ENCODE peak calls at places on chromosome 6, in six cellular contexts. N, B, E, F, K and A are unnamed samples.

GRCh38 chr6:5151955-5152401 is 66.8 kb downstream of the PPP1R3G start:
- DNase-seq in N (no peak), B (peak), E (no peak), F (no peak), K (peak), A (peak)

GRCh38 chr6:157514659-157515496 is 133.9 kb downstream of the ZDHHC14 start:
- DNase-seq in N (no peak), B (peak), E (no peak), F (no peak), K (peak), A (no peak)

GRCh38 chr6:125097186-125097585 is 56.4 kb upstream of the TPD52L1 start:
- DNase-seq in N (no peak), B (no peak), E (no peak), F (no peak), K (no peak), A (no peak)

GRCh38 chr6:30097902-30098606 is 14.8 kb downstream of the TRIM31 start:
- DNase-seq in N (no peak), B (no peak), E (peak), F (no peak), K (no peak), A (no peak)

GRCh38 chr6:42890311-42891198 is 11.1 kb downstream of the RPL7L1 start:
- DNase-seq in N (peak), B (peak), E (peak), F (peak), K (peak), A (peak)

GRCh38 chr6:139109558-139109957 is 25.3 kb upstream of the HECA start:
- DNase-seq in N (no peak), B (no peak), E (no peak), F (no peak), K (peak), A (no peak)

GRCh38 chr6:154457881-154458284 is 52.6 kb downstream of the CNKSR3 start:
- DNase-seq in N (no peak), B (no peak), E (no peak), F (no peak), K (no peak), A (no peak)

GRCh38 chr6:46290435-46290834 is 119.7 kb upstream of the ENPP5 start:
- DNase-seq in N (no peak), B (no peak), E (no peak), F (no peak), K (no peak), A (no peak)

GRCh38 chr6:63803371-63803770 is 167.8 kb downstream of the PHF3 start:
- DNase-seq in N (no peak), B (no peak), E (no peak), F (no peak), K (no peak), A (no peak)

GRCh38 chr6:115740907-115741306 is 319.8 kb downstream of the FRK start:
- DNase-seq in N (no peak), B (no peak), E (no peak), F (no peak), K (no peak), A (no peak)

GRCh38 chr6:81834141-81834621 is 81.7 kb upstream of the TENT5A start:
- DNase-seq in N (no peak), B (peak), E (no peak), F (no peak), K (peak), A (no peak)

GRCh38 chr6:42190784-42191183 is 4.0 kb downstream of the GUCA1B start:
- DNase-seq in N (no peak), B (no peak), E (no peak), F (no peak), K (peak), A (no peak)

GRCh38 chr6:156544046-156544445 is 233.1 kb upstream of the ARID1B start:
- DNase-seq in N (no peak), B (no peak), E (no peak), F (no peak), K (no peak), A (no peak)

GRCh38 chr6:1527098-1527497 is 82.6 kb upstream of the FOXC1 start:
- DNase-seq in N (no peak), B (no peak), E (peak), F (peak), K (peak), A (peak)

GRCh38 chr6:90095788-90096187 is 200.9 kb downstream of the BACH2 start:
- DNase-seq in N (no peak), B (no peak), E (peak), F (no peak), K (peak), A (no peak)

GRCh38 chr6:82957171-82957894 is 108.3 kb downstream of the UBE3D start:
- DNase-seq in N (no peak), B (no peak), E (peak), F (no peak), K (peak), A (no peak)

GRCh38 chr6:90098025-90098474 is 198.6 kb downstream of the BACH2 start:
- DNase-seq in N (no peak), B (peak), E (peak), F (no peak), K (peak), A (peak)

GRCh38 chr6:30864325-30864724 is 20.0 kb upstream of the DDR1 start:
- DNase-seq in N (no peak), B (no peak), E (no peak), F (no peak), K (no peak), A (no peak)

GRCh38 chr6:75349262-75349984 is 64.8 kb upstream of the TMEM30A start:
- DNase-seq in N (peak), B (no peak), E (no peak), F (no peak), K (peak), A (no peak)

GRCh38 chr6:35449287-35449881 is 2.8 kb upstream of the FANCE start:
- DNase-seq in N (no peak), B (no peak), E (peak), F (no peak), K (peak), A (no peak)

GRCh38 chr6:88304515-88304914 is 138.4 kb upstream of the CNR1 start:
- DNase-seq in N (no peak), B (no peak), E (no peak), F (no peak), K (no peak), A (no peak)

GRCh38 chr6:33443619-33444504 is 10.5 kb upstream of the ZBTB9 start:
- DNase-seq in N (no peak), B (no peak), E (no peak), F (no peak), K (no peak), A (no peak)

GRCh38 chr6:100283288-100283687 is 181.4 kb downstream of the SIM1 start:
- DNase-seq in N (no peak), B (peak), E (no peak), F (no peak), K (peak), A (peak)

GRCh38 chr6:19892250-19892649 is 55.1 kb downstream of the ID4 start:
- DNase-seq in N (peak), B (no peak), E (no peak), F (no peak), K (no peak), A (no peak)

GRCh38 chr6:147000545-147001488 is 203.4 kb upstream of the STXBP5 start:
- DNase-seq in N (no peak), B (no peak), E (no peak), F (no peak), K (peak), A (peak)

GRCh38 chr6:37943436-37944058 is 124.0 kb downstream of the ZFAND3 start:
- DNase-seq in N (no peak), B (no peak), E (no peak), F (no peak), K (no peak), A (no peak)

GRCh38 chr6:130577178-130577919 is 211.5 kb downstream of the TMEM200A start:
- DNase-seq in N (no peak), B (no peak), E (peak), F (no peak), K (no peak), A (no peak)

GRCh38 chr6:4637691-4638433 is 138.3 kb upstream of the CDYL start:
- DNase-seq in N (no peak), B (peak), E (no peak), F (no peak), K (peak), A (peak)

GRCh38 chr6:134207431-134207830 is 110.5 kb downstream of the SGK1 start:
- DNase-seq in N (no peak), B (no peak), E (no peak), F (no peak), K (no peak), A (no peak)

GRCh38 chr6:4936681-4937041 is 67.2 kb downstream of the RPP40 start:
- DNase-seq in N (no peak), B (no peak), E (peak), F (no peak), K (peak), A (no peak)

GRCh38 chr6:25427549-25427948 is 148.4 kb downstream of the CARMIL1 start:
- DNase-seq in N (no peak), B (no peak), E (no peak), F (no peak), K (no peak), A (no peak)

GRCh38 chr6:43924222-43924702 is 154.3 kb downstream of the VEGFA start:
- DNase-seq in N (peak), B (no peak), E (peak), F (no peak), K (peak), A (no peak)
- H3K4me3 ChIP-seq in N (no peak), B (no peak), E (no peak), F (no peak), K (no peak), A (no peak)

DNA sequence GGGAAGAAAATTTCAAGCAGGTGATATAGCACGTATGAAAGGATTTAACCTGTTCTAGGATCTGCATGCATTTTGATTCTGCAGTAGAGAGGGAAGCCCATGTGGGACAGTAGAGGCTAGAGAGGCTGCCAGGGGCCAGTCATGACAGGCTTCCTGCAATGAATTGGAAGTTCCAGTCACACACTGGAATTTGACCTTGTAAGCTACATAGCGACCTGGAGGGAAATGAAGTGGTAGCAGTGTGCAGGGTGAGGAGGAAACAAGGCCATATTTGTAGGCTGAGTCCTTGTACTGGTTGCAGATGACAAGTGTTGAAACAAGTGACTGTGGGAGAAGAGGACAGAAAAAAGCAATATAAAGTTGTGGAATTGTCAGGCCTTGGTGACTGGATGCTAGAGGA is 58.6 kb upstream of the OLIG3 start:
- DNase-seq in N (no peak), B (no peak), E (no peak), F (no peak), K (no peak), A (no peak)
- H3K4me3 ChIP-seq in N (no peak), B (no peak), E (no peak), F (no peak), K (no peak), A (no peak)

DNA sequence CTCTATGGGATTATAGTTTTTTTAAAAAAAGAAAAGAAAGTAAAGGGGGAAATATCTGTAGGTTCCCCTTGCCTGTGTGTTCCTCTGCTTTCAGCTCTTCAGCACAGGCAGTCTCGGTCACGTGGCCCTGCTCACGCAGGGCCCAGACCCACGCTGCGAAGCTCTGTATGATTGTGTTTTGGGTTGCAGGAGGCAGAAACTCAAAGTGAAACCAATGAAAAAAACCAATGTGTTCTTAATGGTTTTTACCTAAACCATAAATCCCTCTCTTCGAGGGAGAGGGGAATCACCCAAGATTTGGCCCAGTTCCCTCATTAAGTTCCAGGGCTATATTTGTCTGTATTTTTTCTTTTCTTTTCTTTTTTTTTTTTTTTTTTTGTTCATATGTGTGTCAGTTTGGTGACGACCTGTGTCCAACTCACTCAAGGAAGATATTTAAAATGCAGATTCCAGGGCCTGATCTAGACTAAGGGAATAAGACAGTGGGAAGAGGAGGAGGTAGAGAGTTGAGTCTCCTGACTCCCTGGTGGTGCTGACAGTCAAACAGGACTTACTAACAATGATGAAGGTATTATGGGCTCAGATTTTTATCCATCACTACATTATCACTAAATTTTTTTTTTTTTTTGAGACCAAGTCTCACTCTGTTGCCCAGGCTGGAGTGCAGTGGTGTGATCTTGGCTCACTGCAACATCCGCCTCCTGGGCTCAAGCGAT is 33.8 kb upstream of the RREB1 start:
- DNase-seq in N (peak), B (no peak), E (no peak), F (peak), K (no peak), A (no peak)
- H3K4me3 ChIP-seq in N (no peak), B (no peak), E (no peak), F (peak), K (no peak), A (no peak)

GRCh38 chr6:111709615-111710398 is 104.1 kb upstream of the TRAF3IP2 start:
- DNase-seq in N (no peak), B (no peak), E (peak), F (peak), K (peak), A (no peak)
- H3K4me3 ChIP-seq in N (no peak), B (no peak), E (no peak), F (no peak), K (peak), A (no peak)